ENCODE peak calls at places on chromosomes 1 and 21, in four cellular contexts. G is H9, W is H1, K is mesendoderm. D is an unnamed sample.

GRCh38 chr1:85089203-85089602 is 40.9 kb upstream of the MCOLN3 start:
- DNase-seq in G (no peak), W (no peak), K (no peak), D (no peak)

GRCh38 chr21:33395866-33396265 is 7.3 kb upstream of the IFNGR2 start:
- DNase-seq in G (no peak), W (no peak), K (no peak), D (peak)

GRCh38 chr1:21229246-21230000 is 52.7 kb upstream of the EIF4G3 start:
- DNase-seq in G (no peak), W (no peak), K (no peak), D (peak)

GRCh38 chr1:2914702-2915101 is 106.6 kb upstream of the ACTRT2 start:
- DNase-seq in G (no peak), W (no peak), K (peak), D (no peak)

GRCh38 chr1:208204779-208205178 is 39.4 kb downstream of the PLXNA2 start:
- DNase-seq in G (no peak), W (no peak), K (no peak), D (no peak)

GRCh38 chr1:225343618-225344017 is 84.2 kb downstream of the LBR start:
- DNase-seq in G (no peak), W (no peak), K (no peak), D (peak)

GRCh38 chr1:236148471-236148847 is 6.1 kb downstream of the GPR137B start:
- DNase-seq in G (no peak), W (no peak), K (no peak), D (peak)

GRCh38 chr1:193118803-193119730 is 2.8 kb upstream of the CDC73 start:
- DNase-seq in G (no peak), W (no peak), K (no peak), D (no peak)

GRCh38 chr21:28636988-28637691 is 355.5 kb downstream of the LTN1 start:
- DNase-seq in G (no peak), W (no peak), K (no peak), D (peak)

GRCh38 chr1:105865546-105865945 is 1190.9 kb upstream of the PRMT6 start:
- DNase-seq in G (no peak), W (no peak), K (peak), D (no peak)

GRCh38 chr1:93317943-93318342 is 27.8 kb upstream of the DR1 start:
- DNase-seq in G (no peak), W (no peak), K (no peak), D (no peak)

GRCh38 chr1:93323185-93323820 is 22.4 kb upstream of the DR1 start:
- DNase-seq in G (no peak), W (no peak), K (no peak), D (no peak)

GRCh38 chr1:93321720-93322119 is 24.0 kb upstream of the DR1 start:
- DNase-seq in G (no peak), W (no peak), K (no peak), D (no peak)

GRCh38 chr1:93324486-93325464 is 20.9 kb upstream of the DR1 start:
- DNase-seq in G (no peak), W (no peak), K (no peak), D (peak)

DNA sequence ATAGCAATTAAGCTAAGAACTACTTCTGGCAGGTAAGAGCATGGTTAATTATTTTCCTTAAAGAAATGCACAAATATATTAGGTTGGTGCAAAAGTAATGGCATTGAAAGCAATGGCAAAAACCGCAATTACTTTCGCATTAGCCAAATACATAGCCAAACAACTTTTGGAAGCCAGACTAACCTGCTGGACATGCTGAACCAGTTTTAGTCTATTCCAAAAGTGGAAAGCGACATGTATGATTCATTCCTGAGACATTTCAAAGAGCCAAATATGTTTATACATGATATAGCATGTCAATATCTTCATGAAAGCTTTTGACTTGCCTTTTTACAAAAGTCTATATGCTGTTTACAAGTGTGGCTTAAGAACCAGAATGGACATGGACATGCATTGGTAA is 23.4 kb upstream of the DR1 start:
- DNase-seq in G (no peak), W (no peak), K (no peak), D (no peak)
- H3K56ac ChIP-seq in G (no peak), W (no peak), K (no peak), D (no peak)

DNA sequence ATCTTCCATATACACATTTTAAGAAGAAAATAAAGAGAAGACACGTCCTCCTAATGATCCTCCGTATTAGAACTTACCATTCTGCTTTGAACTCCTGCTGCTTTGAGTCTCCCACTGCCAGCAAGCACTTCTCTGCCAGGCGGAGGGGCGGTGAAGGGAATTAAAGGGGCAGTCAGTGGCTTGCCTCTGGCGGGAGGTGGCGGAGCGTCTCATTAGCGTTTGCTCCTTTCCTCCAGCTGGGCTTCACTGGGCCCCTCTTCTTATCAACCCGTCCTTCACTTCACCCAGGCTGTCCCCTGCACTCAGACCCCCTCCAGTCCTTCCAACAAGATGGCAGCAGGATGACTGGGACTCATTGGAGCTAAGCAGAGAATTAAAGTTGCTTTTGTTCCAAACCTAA is 433.5 kb downstream of the KIF26B start:
- DNase-seq in G (no peak), W (no peak), K (no peak), D (no peak)
- H3K56ac ChIP-seq in G (no peak), W (no peak), K (no peak), D (no peak)

GRCh38 chr21:32279377-32279680 is 480 bp upstream of the MIS18A start:
- DNase-seq in G (no peak), W (no peak), K (no peak), D (no peak)
- H3K56ac ChIP-seq in G (no peak), W (no peak), K (peak), D (peak)

DNA sequence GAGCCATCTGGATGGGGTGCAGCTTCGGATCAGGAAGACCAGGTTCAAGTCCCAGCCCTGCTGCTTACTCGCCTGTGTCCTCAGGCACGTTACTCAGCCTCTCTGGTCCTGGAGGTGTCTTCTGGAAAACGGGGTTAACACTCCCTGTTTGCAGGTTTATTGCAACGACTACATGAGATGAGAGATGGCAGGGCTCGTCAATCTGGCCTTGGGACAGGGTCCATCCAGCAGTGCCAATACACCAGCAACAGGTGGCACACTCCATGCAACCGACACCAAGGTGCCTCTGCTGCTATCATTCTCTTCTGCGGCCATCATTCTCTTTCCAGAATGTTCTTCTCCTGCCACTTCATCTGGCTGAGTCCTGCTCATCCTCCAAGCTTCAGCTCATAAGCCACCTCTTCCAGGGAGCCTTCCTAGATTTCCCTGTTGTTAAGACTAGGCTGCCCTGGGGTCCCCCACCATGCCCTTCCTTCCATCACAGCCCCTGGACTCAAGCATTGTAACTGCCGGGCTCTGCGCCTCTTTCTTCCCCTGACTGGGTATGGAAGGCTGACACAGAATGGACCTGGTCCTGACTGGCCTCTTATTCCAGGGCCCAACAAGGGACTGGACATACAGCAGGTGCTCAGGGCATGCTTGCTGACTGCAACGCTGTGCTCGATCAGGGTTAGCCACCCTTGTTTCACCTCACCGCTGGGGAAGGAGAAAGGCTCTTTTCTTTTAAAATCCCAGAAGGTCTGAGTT is 87.4 kb downstream of the DMRTB1 start:
- DNase-seq in G (no peak), W (no peak), K (no peak), D (no peak)
- H3K56ac ChIP-seq in G (no peak), W (no peak), K (no peak), D (no peak)

D was measured in IMR-90.